ENCODE peak calls at places on chromosomes 5 and 9, in ten cellular contexts. V is AG10803; P is A172; T is activated T-helper 9 cell treated with anti-CD3 and anti-CD28 coated beads, Interleukin-2, amount 50 U/mL, for 16 hours; M is endothelial cell; E is tibial artery; L is effector memory CD4-positive, alpha-beta T cell; A is skeletal muscle cell; D is amniotic epithelial cell; O is adipocyte. Q is an unnamed sample.

GRCh38 chr5:41809128-41809527 is 61.1 kb downstream of the OXCT1 start:
- DNase-seq in V (no peak), P (no peak), T (no peak), M (no peak), E (no peak), L (no peak), A (no peak), D (no peak), O (no peak), Q (no peak)

GRCh38 chr5:171785517-171785916 is at the start of gene SMIM23:
- DNase-seq in V (no peak), P (no peak), T (no peak), M (no peak), E (no peak), L (no peak), A (no peak), D (no peak), O (no peak), Q (no peak)

GRCh38 chr9:2872307-2872940 is 28.5 kb upstream of the PUM3 start:
- DNase-seq in V (peak; percentile 29), P (no peak), T (no peak), M (peak; percentile 12), E (no peak), L (no peak), A (no peak), D (peak; percentile 62), O (peak; percentile 34), Q (no peak)

GRCh38 chr5:35319231-35320002 is 89.1 kb upstream of the PRLR start:
- DNase-seq in V (peak; percentile 9), P (peak; percentile 38), T (peak; percentile 21), M (no peak), E (peak; percentile 81), L (no peak), A (peak; percentile 9), D (peak; percentile 87), O (no peak), Q (peak; percentile 28)

GRCh38 chr5:41068169-41068568 is 3.0 kb downstream of the MROH2B start:
- DNase-seq in V (no peak), P (no peak), T (no peak), M (no peak), E (no peak), L (no peak), A (no peak), D (no peak), O (no peak), Q (no peak)

GRCh38 chr9:124477211-124478013 is 27.2 kb downstream of the ADGRD2 start:
- DNase-seq in V (no peak), P (no peak), T (no peak), M (no peak), E (no peak), L (no peak), A (no peak), D (no peak), O (no peak), Q (no peak)

GRCh38 chr9:121262953-121263352 is 5.0 kb upstream of the GSN start:
- DNase-seq in V (no peak), P (no peak), T (no peak), M (no peak), E (no peak), L (no peak), A (no peak), D (no peak), O (no peak), Q (no peak)

GRCh38 chr5:90982576-90982975 is 400.5 kb downstream of the ARRDC3 start:
- DNase-seq in V (no peak), P (no peak), T (no peak), M (no peak), E (no peak), L (no peak), A (peak; percentile 37), D (peak; percentile 78), O (no peak), Q (peak; percentile 98)

GRCh38 chr5:150630016-150630415 is 10.4 kb upstream of the SYNPO start:
- DNase-seq in V (no peak), P (no peak), T (no peak), M (no peak), E (no peak), L (no peak), A (no peak), D (no peak), O (no peak), Q (no peak)

GRCh38 chr5:53480474-53481353 is at the start of gene FST:
- DNase-seq in V (no peak), P (no peak), T (no peak), M (peak; percentile 45), E (no peak), L (no peak), A (no peak), D (no peak), O (peak; percentile 77), Q (no peak)

GRCh38 chr5:90590-91547 is 1.1 kb upstream of the PLEKHG4B start:
- DNase-seq in V (no peak), P (peak; percentile 38), T (no peak), M (no peak), E (peak; percentile 54), L (no peak), A (no peak), D (no peak), O (peak; percentile 21), Q (no peak)

GRCh38 chr5:36607114-36607561 is 732 bp downstream of the SLC1A3 start:
- DNase-seq in V (peak; percentile 73), P (no peak), T (no peak), M (peak; percentile 35), E (no peak), L (no peak), A (no peak), D (no peak), O (peak; percentile 62), Q (peak; percentile 39)

GRCh38 chr5:33657804-33658435 is 217.2 kb downstream of the TARS1 start:
- DNase-seq in V (peak; percentile 8), P (no peak), T (no peak), M (no peak), E (no peak), L (no peak), A (no peak), D (no peak), O (no peak), Q (no peak)

Q was measured in NCI-H226.